ENCODE peak calls at places on chromosomes 2 and 18, in ten cellular contexts. K, A, E, N, U, S, O, I, G and C are unnamed samples.

GRCh38 chr2:194104687-194105086 is 1552.3 kb upstream of the SLC39A10 start:
- DNase-seq in G (no peak), N (no peak), E (no peak), U (no peak), S (no peak), O (no peak), K (no peak), A (no peak), I (peak; percentile 84), C (peak; percentile 72)

GRCh38 chr2:202016579-202017227 is 17.0 kb upstream of the FZD7 start:
- DNase-seq in G (no peak), K (no peak), E (no peak), S (no peak), U (no peak), N (no peak), O (no peak), I (no peak), A (no peak), C (no peak)

GRCh38 chr2:72080286-72081145 is 67.1 kb downstream of the CYP26B1 start:
- DNase-seq in S (no peak), K (no peak), E (no peak), A (no peak), O (no peak), N (no peak), G (no peak), U (no peak), I (no peak), C (no peak)

GRCh38 chr2:20469595-20469994 is 22.7 kb downstream of the RHOB start:
- DNase-seq in E (no peak), K (no peak), U (no peak), O (no peak), N (no peak), G (no peak), I (no peak), A (no peak), S (no peak), C (no peak)

GRCh38 chr2:241615041-241615440 is 21.9 kb downstream of the THAP4 start:
- DNase-seq in G (no peak), U (no peak), N (no peak), E (no peak), O (no peak), S (no peak), A (no peak), K (no peak), I (no peak), C (no peak)

GRCh38 chr18:36265035-36265434 is 32.5 kb upstream of the FHOD3 start:
- DNase-seq in U (no peak), I (no peak), G (no peak), E (no peak), O (no peak), S (no peak), K (peak; percentile 52), A (no peak), N (no peak), C (no peak)

GRCh38 chr2:41919135-41919534 is 128.7 kb upstream of the PKDCC start:
- DNase-seq in N (no peak), U (no peak), E (no peak), O (no peak), G (no peak), I (no peak), S (no peak), A (no peak), K (no peak), C (no peak)

GRCh38 chr18:42274488-42275137 is 319.6 kb downstream of the PIK3C3 start:
- DNase-seq in U (peak; percentile 23), N (peak; percentile 14), O (peak; percentile 10), E (no peak), K (no peak), S (no peak), I (peak; percentile 1), A (no peak), G (peak; percentile 62), C (peak; percentile 18)

GRCh38 chr2:219476605-219477578 is 21.8 kb upstream of the GMPPA start:
- DNase-seq in I (no peak), U (peak; percentile 85), O (no peak), E (peak; percentile 19), K (no peak), N (no peak), G (no peak), S (peak; percentile 60), A (peak; percentile 75), C (no peak)

GRCh38 chr18:77341527-77341926 is 91.9 kb downstream of the GALR1 start:
- DNase-seq in O (no peak), G (no peak), U (no peak), N (no peak), A (no peak), I (no peak), K (no peak), S (no peak), E (no peak), C (no peak)

GRCh38 chr18:11669948-11670275 is 19.2 kb upstream of the GNAL start:
- DNase-seq in E (no peak), G (no peak), S (no peak), I (no peak), K (no peak), U (no peak), O (no peak), N (no peak), A (no peak), C (no peak)

GRCh38 chr2:101827246-101827645 is 129.7 kb downstream of the MAP4K4 start:
- DNase-seq in N (peak; percentile 87), G (peak; percentile 74), U (no peak), E (no peak), K (peak; percentile 97), A (no peak), I (no peak), S (no peak), O (peak; percentile 96), C (no peak)

GRCh38 chr18:33699372-33699771 is 121.4 kb downstream of the ASXL3 start:
- DNase-seq in S (no peak), I (no peak), E (no peak), O (no peak), N (no peak), A (no peak), K (no peak), G (no peak), U (no peak), C (peak; percentile 12)

GRCh38 chr18:13626544-13626908 is 99.8 kb downstream of the FAM210A start:
- DNase-seq in O (no peak), N (no peak), E (no peak), S (no peak), K (no peak), I (no peak), U (no peak), A (no peak), G (no peak), C (no peak)

GRCh38 chr2:113138428-113139322 is 11.3 kb downstream of the IL1RN start:
- DNase-seq in K (no peak), U (peak; percentile 73), I (peak; percentile 83), E (peak; percentile 66), G (peak; percentile 76), N (peak; percentile 66), S (peak; percentile 77), A (peak; percentile 79), O (peak; percentile 66), C (peak; percentile 85)

GRCh38 chr2:188515918-188516317 is 224.2 kb downstream of the GULP1 start:
- DNase-seq in I (no peak), N (no peak), E (no peak), G (no peak), A (no peak), O (no peak), U (no peak), K (no peak), S (no peak), C (no peak)
- H2AFZ ChIP-seq in I (no peak overlapping the region), N (no peak overlapping the region), E (no peak overlapping the region), G (no peak overlapping the region), A (no peak overlapping the region), O (no peak overlapping the region), U (no peak overlapping the region), K (no peak overlapping the region), S (no peak overlapping the region), C (no peak overlapping the region)

DNA sequence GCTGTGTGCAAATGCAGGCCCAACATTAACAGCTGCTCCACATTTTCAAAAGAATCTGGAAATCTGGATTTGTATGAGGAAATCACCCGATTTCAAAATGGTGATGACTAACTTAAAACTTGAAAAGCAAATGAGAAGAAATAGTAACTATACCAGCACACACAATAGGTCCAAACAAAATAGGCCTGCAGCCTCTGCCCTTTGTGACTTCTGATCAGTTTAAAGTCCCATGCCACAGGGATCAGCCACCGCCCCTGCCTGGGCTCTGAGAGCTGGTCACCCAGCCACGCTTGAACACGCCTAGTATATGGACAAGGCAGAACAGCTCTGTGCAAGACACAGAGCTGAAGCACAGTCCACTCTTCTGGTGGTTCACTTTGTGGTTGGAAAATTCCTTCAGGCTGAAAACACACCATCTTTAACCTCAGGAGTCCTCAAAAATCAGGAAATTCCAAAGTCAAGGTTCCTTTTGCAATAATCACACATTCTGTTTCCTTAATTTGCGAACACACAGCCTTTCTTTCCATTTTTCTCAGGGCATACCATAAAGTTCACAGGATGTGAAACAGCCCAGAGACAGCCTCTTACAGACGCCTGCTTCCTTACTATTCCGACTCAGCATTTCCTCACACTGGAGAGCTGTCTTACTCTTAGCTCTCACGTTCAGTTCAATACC is 150.1 kb upstream of the RIOK3 start:
- DNase-seq in E (no peak), O (peak; percentile 81), S (no peak), K (peak; percentile 98), I (no peak), A (no peak), G (no peak), N (peak; percentile 90), U (no peak), C (no peak)
- H2AFZ ChIP-seq in E (no peak overlapping the region), O (peak overlapping the region; percentile 76), S (no peak overlapping the region), K (peak overlapping the region; percentile 22), I (no peak overlapping the region), A (peak overlapping the region; percentile 12), G (no peak overlapping the region), N (peak overlapping the region; percentile 40), U (no peak overlapping the region), C (no peak overlapping the region)

GRCh38 chr18:48975817-48976649 is 25.3 kb upstream of the SMAD7 start:
- DNase-seq in N (peak; percentile 55), O (peak; percentile 57), U (peak; percentile 81), S (peak; percentile 94), A (peak; percentile 62), I (peak; percentile 44), K (peak; percentile 40), E (peak; percentile 33), G (no peak), C (peak; percentile 69)
- H2AFZ ChIP-seq in N (peak overlapping the region; percentile 92), O (peak overlapping the region; percentile 94), U (peak overlapping the region; percentile 96), S (peak overlapping the region; percentile 70), A (peak overlapping the region; percentile 96), I (no peak overlapping the region), K (peak overlapping the region; percentile 41), E (no peak overlapping the region), G (no peak overlapping the region), C (peak overlapping the region; percentile 86)

DNA sequence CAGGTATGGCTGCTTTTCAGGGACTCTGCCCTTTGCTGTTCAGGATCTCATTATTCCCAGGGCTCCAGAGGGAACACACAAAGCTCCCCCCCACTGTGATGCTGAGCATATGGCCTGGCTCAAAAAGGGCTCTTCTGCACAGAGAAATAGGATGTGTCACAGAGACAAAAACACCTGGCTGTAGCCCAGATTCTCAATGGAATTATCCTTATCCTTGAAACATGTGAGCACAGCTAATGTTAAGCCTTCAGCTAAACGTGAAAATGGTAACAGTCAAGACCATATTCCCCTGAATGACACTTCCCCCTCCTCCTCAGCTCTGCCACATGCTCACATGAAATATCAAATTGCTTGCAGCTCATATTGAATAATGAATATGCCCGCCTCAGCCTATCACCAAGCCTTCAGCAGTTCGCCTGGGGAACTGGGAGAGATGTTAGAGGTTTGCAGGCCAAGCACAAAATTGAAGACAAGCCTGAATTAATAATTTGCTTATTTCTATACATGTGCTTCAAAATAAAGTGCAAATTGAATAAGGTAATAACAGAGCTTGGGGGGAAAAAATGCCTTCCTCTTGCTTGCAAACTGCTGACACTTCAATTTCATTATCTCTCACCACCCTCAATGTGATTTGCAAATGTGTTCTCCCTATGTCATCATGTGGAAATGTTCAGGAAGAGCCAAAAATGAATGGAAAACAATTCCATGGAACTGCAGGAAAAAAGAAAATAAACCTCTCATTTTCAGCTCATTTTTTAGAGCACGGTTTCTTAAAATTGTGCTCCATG is 181.0 kb upstream of the HNRNPA3 start:
- DNase-seq in U (no peak), A (no peak), I (no peak), N (no peak), S (no peak), K (no peak), E (no peak), O (no peak), G (no peak), C (no peak)
- H2AFZ ChIP-seq in U (no peak overlapping the region), A (no peak overlapping the region), I (no peak overlapping the region), N (no peak overlapping the region), S (no peak overlapping the region), K (no peak overlapping the region), E (no peak overlapping the region), O (no peak overlapping the region), G (no peak overlapping the region), C (no peak overlapping the region)